ENCODE peak calls at places on chromosomes 2 and 18, in eight cellular contexts. One of them, this sample, is unnamed.

GRCh38 chr2:218982312-218983262 is 2.4 kb downstream of the FEV start:
- DNase-seq in gastrocnemius medialis: no peak
- DNase-seq in cardiac fibroblast: no peak
- DNase-seq in iPS-NIHi11: no peak
- DNase-seq in naive thymus-derived CD4-positive, alpha-beta T cell: no peak
- DNase-seq in activated naive CD8-positive, alpha-beta T cell treated with anti-CD3 and anti-CD28 coated beads, Interleukin-2, amount 50 U/mL, for 24 hours: no peak
- DNase-seq in NCI-H345: no peak
- DNase-seq in activated CD4-positive, CD25-positive, alpha-beta regulatory T cell treated with anti-CD3 and anti-CD28 coated beads, Interleukin-2, amount 50 U/mL, for 72 hours: no peak
- DNase-seq in this sample: no peak

GRCh38 chr2:238103465-238104070 is 3.4 kb downstream of the ESPNL start:
- DNase-seq in activated naive CD8-positive, alpha-beta T cell treated with anti-CD3 and anti-CD28 coated beads, Interleukin-2, amount 50 U/mL, for 24 hours: no peak
- DNase-seq in NCI-H345: no peak
- DNase-seq in gastrocnemius medialis: no peak
- DNase-seq in cardiac fibroblast: no peak
- DNase-seq in activated CD4-positive, CD25-positive, alpha-beta regulatory T cell treated with anti-CD3 and anti-CD28 coated beads, Interleukin-2, amount 50 U/mL, for 72 hours: no peak
- DNase-seq in naive thymus-derived CD4-positive, alpha-beta T cell: no peak
- DNase-seq in iPS-NIHi11: no peak
- DNase-seq in this sample: no peak

GRCh38 chr2:230691005-230691647 is 21.5 kb upstream of the CAB39 start:
- DNase-seq in cardiac fibroblast: peak; percentile 78
- DNase-seq in activated naive CD8-positive, alpha-beta T cell treated with anti-CD3 and anti-CD28 coated beads, Interleukin-2, amount 50 U/mL, for 24 hours: no peak
- DNase-seq in naive thymus-derived CD4-positive, alpha-beta T cell: no peak
- DNase-seq in activated CD4-positive, CD25-positive, alpha-beta regulatory T cell treated with anti-CD3 and anti-CD28 coated beads, Interleukin-2, amount 50 U/mL, for 72 hours: no peak
- DNase-seq in NCI-H345: no peak
- DNase-seq in iPS-NIHi11: peak; percentile 67
- DNase-seq in gastrocnemius medialis: no peak
- DNase-seq in this sample: no peak

GRCh38 chr2:160952462-160952861 is 207.8 kb upstream of the TANK start:
- DNase-seq in gastrocnemius medialis: peak; percentile 15
- DNase-seq in naive thymus-derived CD4-positive, alpha-beta T cell: no peak
- DNase-seq in NCI-H345: no peak
- DNase-seq in activated naive CD8-positive, alpha-beta T cell treated with anti-CD3 and anti-CD28 coated beads, Interleukin-2, amount 50 U/mL, for 24 hours: no peak
- DNase-seq in cardiac fibroblast: peak; percentile 35
- DNase-seq in activated CD4-positive, CD25-positive, alpha-beta regulatory T cell treated with anti-CD3 and anti-CD28 coated beads, Interleukin-2, amount 50 U/mL, for 72 hours: no peak
- DNase-seq in iPS-NIHi11: peak; percentile 32
- DNase-seq in this sample: no peak

GRCh38 chr2:43127941-43128561 is 98.4 kb downstream of the ZFP36L2 start:
- DNase-seq in activated naive CD8-positive, alpha-beta T cell treated with anti-CD3 and anti-CD28 coated beads, Interleukin-2, amount 50 U/mL, for 24 hours: peak; percentile 23
- DNase-seq in iPS-NIHi11: no peak
- DNase-seq in cardiac fibroblast: no peak
- DNase-seq in naive thymus-derived CD4-positive, alpha-beta T cell: no peak
- DNase-seq in gastrocnemius medialis: no peak
- DNase-seq in activated CD4-positive, CD25-positive, alpha-beta regulatory T cell treated with anti-CD3 and anti-CD28 coated beads, Interleukin-2, amount 50 U/mL, for 72 hours: no peak
- DNase-seq in NCI-H345: no peak
- DNase-seq in this sample: no peak

GRCh38 chr2:67876176-67876575 is 186.6 kb downstream of the C1D start:
- DNase-seq in NCI-H345: no peak
- DNase-seq in gastrocnemius medialis: no peak
- DNase-seq in iPS-NIHi11: no peak
- DNase-seq in cardiac fibroblast: no peak
- DNase-seq in activated naive CD8-positive, alpha-beta T cell treated with anti-CD3 and anti-CD28 coated beads, Interleukin-2, amount 50 U/mL, for 24 hours: no peak
- DNase-seq in naive thymus-derived CD4-positive, alpha-beta T cell: no peak
- DNase-seq in activated CD4-positive, CD25-positive, alpha-beta regulatory T cell treated with anti-CD3 and anti-CD28 coated beads, Interleukin-2, amount 50 U/mL, for 72 hours: no peak
- DNase-seq in this sample: no peak

GRCh38 chr18:9804517-9805104 is 81.2 kb upstream of the TXNDC2 start:
- DNase-seq in activated naive CD8-positive, alpha-beta T cell treated with anti-CD3 and anti-CD28 coated beads, Interleukin-2, amount 50 U/mL, for 24 hours: no peak
- DNase-seq in gastrocnemius medialis: peak; percentile 50
- DNase-seq in naive thymus-derived CD4-positive, alpha-beta T cell: no peak
- DNase-seq in iPS-NIHi11: no peak
- DNase-seq in activated CD4-positive, CD25-positive, alpha-beta regulatory T cell treated with anti-CD3 and anti-CD28 coated beads, Interleukin-2, amount 50 U/mL, for 72 hours: no peak
- DNase-seq in cardiac fibroblast: no peak
- DNase-seq in NCI-H345: peak; percentile 72
- DNase-seq in this sample: no peak

GRCh38 chr2:206392118-206392517 is 51.2 kb upstream of the ADAM23 start:
- DNase-seq in NCI-H345: peak; percentile 18
- DNase-seq in activated naive CD8-positive, alpha-beta T cell treated with anti-CD3 and anti-CD28 coated beads, Interleukin-2, amount 50 U/mL, for 24 hours: peak; percentile 13
- DNase-seq in iPS-NIHi11: peak; percentile 66
- DNase-seq in gastrocnemius medialis: no peak
- DNase-seq in cardiac fibroblast: peak; percentile 66
- DNase-seq in naive thymus-derived CD4-positive, alpha-beta T cell: no peak
- DNase-seq in activated CD4-positive, CD25-positive, alpha-beta regulatory T cell treated with anti-CD3 and anti-CD28 coated beads, Interleukin-2, amount 50 U/mL, for 72 hours: no peak
- DNase-seq in this sample: no peak

GRCh38 chr2:204664708-204665121 is 119.4 kb downstream of the PARD3B start:
- DNase-seq in NCI-H345: no peak
- DNase-seq in activated naive CD8-positive, alpha-beta T cell treated with anti-CD3 and anti-CD28 coated beads, Interleukin-2, amount 50 U/mL, for 24 hours: no peak
- DNase-seq in naive thymus-derived CD4-positive, alpha-beta T cell: no peak
- DNase-seq in gastrocnemius medialis: no peak
- DNase-seq in activated CD4-positive, CD25-positive, alpha-beta regulatory T cell treated with anti-CD3 and anti-CD28 coated beads, Interleukin-2, amount 50 U/mL, for 72 hours: no peak
- DNase-seq in cardiac fibroblast: peak; percentile 91
- DNase-seq in iPS-NIHi11: no peak
- DNase-seq in this sample: no peak

GRCh38 chr18:7982216-7982615 is 415.1 kb downstream of the PTPRM start:
- DNase-seq in activated CD4-positive, CD25-positive, alpha-beta regulatory T cell treated with anti-CD3 and anti-CD28 coated beads, Interleukin-2, amount 50 U/mL, for 72 hours: no peak
- DNase-seq in activated naive CD8-positive, alpha-beta T cell treated with anti-CD3 and anti-CD28 coated beads, Interleukin-2, amount 50 U/mL, for 24 hours: no peak
- DNase-seq in cardiac fibroblast: no peak
- DNase-seq in iPS-NIHi11: no peak
- DNase-seq in naive thymus-derived CD4-positive, alpha-beta T cell: no peak
- DNase-seq in NCI-H345: no peak
- DNase-seq in gastrocnemius medialis: no peak
- DNase-seq in this sample: no peak

GRCh38 chr18:8895987-8896619 is 190.7 kb downstream of the MTCL1 start:
- DNase-seq in naive thymus-derived CD4-positive, alpha-beta T cell: no peak
- DNase-seq in activated CD4-positive, CD25-positive, alpha-beta regulatory T cell treated with anti-CD3 and anti-CD28 coated beads, Interleukin-2, amount 50 U/mL, for 72 hours: no peak
- DNase-seq in NCI-H345: no peak
- DNase-seq in iPS-NIHi11: no peak
- DNase-seq in cardiac fibroblast: peak; percentile 75
- DNase-seq in activated naive CD8-positive, alpha-beta T cell treated with anti-CD3 and anti-CD28 coated beads, Interleukin-2, amount 50 U/mL, for 24 hours: no peak
- DNase-seq in gastrocnemius medialis: no peak
- DNase-seq in this sample: no peak

GRCh38 chr18:2570772-2571199 is 519 bp downstream of the METTL4 start:
- DNase-seq in activated naive CD8-positive, alpha-beta T cell treated with anti-CD3 and anti-CD28 coated beads, Interleukin-2, amount 50 U/mL, for 24 hours: peak; percentile 62
- DNase-seq in naive thymus-derived CD4-positive, alpha-beta T cell: no peak
- DNase-seq in iPS-NIHi11: peak; percentile 76
- DNase-seq in cardiac fibroblast: peak; percentile 73
- DNase-seq in gastrocnemius medialis: peak; percentile 63
- DNase-seq in activated CD4-positive, CD25-positive, alpha-beta regulatory T cell treated with anti-CD3 and anti-CD28 coated beads, Interleukin-2, amount 50 U/mL, for 72 hours: peak; percentile 57
- DNase-seq in NCI-H345: peak; percentile 57
- DNase-seq in this sample: peak; percentile 19

GRCh38 chr18:6757966-6758365 is 28.4 kb downstream of the ARHGAP28 start:
- DNase-seq in NCI-H345: no peak
- DNase-seq in activated naive CD8-positive, alpha-beta T cell treated with anti-CD3 and anti-CD28 coated beads, Interleukin-2, amount 50 U/mL, for 24 hours: no peak
- DNase-seq in activated CD4-positive, CD25-positive, alpha-beta regulatory T cell treated with anti-CD3 and anti-CD28 coated beads, Interleukin-2, amount 50 U/mL, for 72 hours: no peak
- DNase-seq in naive thymus-derived CD4-positive, alpha-beta T cell: no peak
- DNase-seq in cardiac fibroblast: no peak
- DNase-seq in iPS-NIHi11: no peak
- DNase-seq in gastrocnemius medialis: no peak
- DNase-seq in this sample: no peak

GRCh38 chr2:46850742-46851141 is 64.9 kb downstream of the MCFD2 start:
- DNase-seq in activated naive CD8-positive, alpha-beta T cell treated with anti-CD3 and anti-CD28 coated beads, Interleukin-2, amount 50 U/mL, for 24 hours: no peak
- DNase-seq in naive thymus-derived CD4-positive, alpha-beta T cell: no peak
- DNase-seq in gastrocnemius medialis: peak; percentile 71
- DNase-seq in activated CD4-positive, CD25-positive, alpha-beta regulatory T cell treated with anti-CD3 and anti-CD28 coated beads, Interleukin-2, amount 50 U/mL, for 72 hours: no peak
- DNase-seq in iPS-NIHi11: no peak
- DNase-seq in cardiac fibroblast: peak; percentile 92
- DNase-seq in NCI-H345: no peak
- DNase-seq in this sample: no peak

GRCh38 chr2:223109341-223109740 is 57.4 kb downstream of the KCNE4 start:
- DNase-seq in NCI-H345: no peak
- DNase-seq in iPS-NIHi11: no peak
- DNase-seq in activated naive CD8-positive, alpha-beta T cell treated with anti-CD3 and anti-CD28 coated beads, Interleukin-2, amount 50 U/mL, for 24 hours: no peak
- DNase-seq in cardiac fibroblast: peak; percentile 78
- DNase-seq in gastrocnemius medialis: no peak
- DNase-seq in activated CD4-positive, CD25-positive, alpha-beta regulatory T cell treated with anti-CD3 and anti-CD28 coated beads, Interleukin-2, amount 50 U/mL, for 72 hours: no peak
- DNase-seq in naive thymus-derived CD4-positive, alpha-beta T cell: no peak
- DNase-seq in this sample: no peak

GRCh38 chr2:43343573-43344304 is 117.3 kb upstream of the ZFP36L2 start:
- DNase-seq in cardiac fibroblast: peak; percentile 91
- DNase-seq in gastrocnemius medialis: peak; percentile 84
- DNase-seq in NCI-H345: no peak
- DNase-seq in naive thymus-derived CD4-positive, alpha-beta T cell: no peak
- DNase-seq in activated CD4-positive, CD25-positive, alpha-beta regulatory T cell treated with anti-CD3 and anti-CD28 coated beads, Interleukin-2, amount 50 U/mL, for 72 hours: no peak
- DNase-seq in iPS-NIHi11: no peak
- DNase-seq in activated naive CD8-positive, alpha-beta T cell treated with anti-CD3 and anti-CD28 coated beads, Interleukin-2, amount 50 U/mL, for 24 hours: no peak
- DNase-seq in this sample: no peak

GRCh38 chr2:134144081-134144596 is 109.7 kb upstream of the MGAT5 start:
- DNase-seq in activated CD4-positive, CD25-positive, alpha-beta regulatory T cell treated with anti-CD3 and anti-CD28 coated beads, Interleukin-2, amount 50 U/mL, for 72 hours: no peak
- DNase-seq in gastrocnemius medialis: no peak
- DNase-seq in cardiac fibroblast: no peak
- DNase-seq in NCI-H345: no peak
- DNase-seq in naive thymus-derived CD4-positive, alpha-beta T cell: no peak
- DNase-seq in iPS-NIHi11: no peak
- DNase-seq in activated naive CD8-positive, alpha-beta T cell treated with anti-CD3 and anti-CD28 coated beads, Interleukin-2, amount 50 U/mL, for 24 hours: no peak
- DNase-seq in this sample: no peak

GRCh38 chr2:51789908-51790307 is 758.0 kb upstream of the NRXN1 start:
- DNase-seq in activated naive CD8-positive, alpha-beta T cell treated with anti-CD3 and anti-CD28 coated beads, Interleukin-2, amount 50 U/mL, for 24 hours: no peak
- DNase-seq in activated CD4-positive, CD25-positive, alpha-beta regulatory T cell treated with anti-CD3 and anti-CD28 coated beads, Interleukin-2, amount 50 U/mL, for 72 hours: no peak
- DNase-seq in NCI-H345: no peak
- DNase-seq in cardiac fibroblast: peak; percentile 18
- DNase-seq in iPS-NIHi11: no peak
- DNase-seq in gastrocnemius medialis: no peak
- DNase-seq in naive thymus-derived CD4-positive, alpha-beta T cell: no peak
- DNase-seq in this sample: no peak

GRCh38 chr2:219701847-219702634 is 74.6 kb downstream of the SLC4A3 start:
- DNase-seq in naive thymus-derived CD4-positive, alpha-beta T cell: no peak
- DNase-seq in activated naive CD8-positive, alpha-beta T cell treated with anti-CD3 and anti-CD28 coated beads, Interleukin-2, amount 50 U/mL, for 24 hours: no peak
- DNase-seq in iPS-NIHi11: peak; percentile 38
- DNase-seq in cardiac fibroblast: peak; percentile 8
- DNase-seq in NCI-H345: no peak
- DNase-seq in gastrocnemius medialis: peak; percentile 38
- DNase-seq in activated CD4-positive, CD25-positive, alpha-beta regulatory T cell treated with anti-CD3 and anti-CD28 coated beads, Interleukin-2, amount 50 U/mL, for 72 hours: no peak
- DNase-seq in this sample: no peak

GRCh38 chr2:95297088-95297487 is at the start of gene KCNIP3:
- DNase-seq in activated CD4-positive, CD25-positive, alpha-beta regulatory T cell treated with anti-CD3 and anti-CD28 coated beads, Interleukin-2, amount 50 U/mL, for 72 hours: no peak
- DNase-seq in cardiac fibroblast: no peak
- DNase-seq in iPS-NIHi11: peak; percentile 80
- DNase-seq in naive thymus-derived CD4-positive, alpha-beta T cell: no peak
- DNase-seq in NCI-H345: peak; percentile 77
- DNase-seq in gastrocnemius medialis: no peak
- DNase-seq in activated naive CD8-positive, alpha-beta T cell treated with anti-CD3 and anti-CD28 coated beads, Interleukin-2, amount 50 U/mL, for 24 hours: no peak
- DNase-seq in this sample: no peak

GRCh38 chr18:69399253-69399652 is 1.4 kb upstream of the DOK6 start:
- DNase-seq in naive thymus-derived CD4-positive, alpha-beta T cell: no peak
- DNase-seq in gastrocnemius medialis: no peak
- DNase-seq in activated CD4-positive, CD25-positive, alpha-beta regulatory T cell treated with anti-CD3 and anti-CD28 coated beads, Interleukin-2, amount 50 U/mL, for 72 hours: no peak
- DNase-seq in cardiac fibroblast: no peak
- DNase-seq in activated naive CD8-positive, alpha-beta T cell treated with anti-CD3 and anti-CD28 coated beads, Interleukin-2, amount 50 U/mL, for 24 hours: no peak
- DNase-seq in NCI-H345: no peak
- DNase-seq in iPS-NIHi11: peak; percentile 31
- DNase-seq in this sample: no peak

GRCh38 chr2:201150454-201151020 is 32.4 kb upstream of the CASP10 start:
- DNase-seq in activated naive CD8-positive, alpha-beta T cell treated with anti-CD3 and anti-CD28 coated beads, Interleukin-2, amount 50 U/mL, for 24 hours: no peak
- DNase-seq in naive thymus-derived CD4-positive, alpha-beta T cell: no peak
- DNase-seq in activated CD4-positive, CD25-positive, alpha-beta regulatory T cell treated with anti-CD3 and anti-CD28 coated beads, Interleukin-2, amount 50 U/mL, for 72 hours: no peak
- DNase-seq in iPS-NIHi11: no peak
- DNase-seq in cardiac fibroblast: no peak
- DNase-seq in gastrocnemius medialis: no peak
- DNase-seq in NCI-H345: no peak
- DNase-seq in this sample: no peak

GRCh38 chr2:111898703-111899514 is 502 bp downstream of the MERTK start:
- DNase-seq in activated CD4-positive, CD25-positive, alpha-beta regulatory T cell treated with anti-CD3 and anti-CD28 coated beads, Interleukin-2, amount 50 U/mL, for 72 hours: peak; percentile 38
- DNase-seq in gastrocnemius medialis: no peak
- DNase-seq in iPS-NIHi11: no peak
- DNase-seq in activated naive CD8-positive, alpha-beta T cell treated with anti-CD3 and anti-CD28 coated beads, Interleukin-2, amount 50 U/mL, for 24 hours: peak; percentile 19
- DNase-seq in NCI-H345: no peak
- DNase-seq in cardiac fibroblast: no peak
- DNase-seq in naive thymus-derived CD4-positive, alpha-beta T cell: peak; percentile 24
- DNase-seq in this sample: no peak

GRCh38 chr2:240147911-240148587 is 7.6 kb upstream of the OTOS start:
- DNase-seq in activated CD4-positive, CD25-positive, alpha-beta regulatory T cell treated with anti-CD3 and anti-CD28 coated beads, Interleukin-2, amount 50 U/mL, for 72 hours: no peak
- DNase-seq in NCI-H345: no peak
- DNase-seq in naive thymus-derived CD4-positive, alpha-beta T cell: no peak
- DNase-seq in activated naive CD8-positive, alpha-beta T cell treated with anti-CD3 and anti-CD28 coated beads, Interleukin-2, amount 50 U/mL, for 24 hours: no peak
- DNase-seq in cardiac fibroblast: no peak
- DNase-seq in gastrocnemius medialis: no peak
- DNase-seq in iPS-NIHi11: no peak
- DNase-seq in this sample: no peak

GRCh38 chr2:103161456-103162289 is 399.8 kb downstream of the TMEM182 start:
- DNase-seq in gastrocnemius medialis: no peak
- DNase-seq in iPS-NIHi11: peak; percentile 64
- DNase-seq in cardiac fibroblast: peak; percentile 71
- DNase-seq in NCI-H345: peak; percentile 77
- DNase-seq in activated naive CD8-positive, alpha-beta T cell treated with anti-CD3 and anti-CD28 coated beads, Interleukin-2, amount 50 U/mL, for 24 hours: no peak
- DNase-seq in naive thymus-derived CD4-positive, alpha-beta T cell: no peak
- DNase-seq in activated CD4-positive, CD25-positive, alpha-beta regulatory T cell treated with anti-CD3 and anti-CD28 coated beads, Interleukin-2, amount 50 U/mL, for 72 hours: no peak
- DNase-seq in this sample: no peak

GRCh38 chr2:183665976-183666375 is 541.7 kb downstream of the NUP35 start:
- DNase-seq in NCI-H345: peak; percentile 37
- DNase-seq in activated naive CD8-positive, alpha-beta T cell treated with anti-CD3 and anti-CD28 coated beads, Interleukin-2, amount 50 U/mL, for 24 hours: no peak
- DNase-seq in naive thymus-derived CD4-positive, alpha-beta T cell: no peak
- DNase-seq in activated CD4-positive, CD25-positive, alpha-beta regulatory T cell treated with anti-CD3 and anti-CD28 coated beads, Interleukin-2, amount 50 U/mL, for 72 hours: no peak
- DNase-seq in cardiac fibroblast: peak; percentile 5
- DNase-seq in iPS-NIHi11: no peak
- DNase-seq in gastrocnemius medialis: no peak
- DNase-seq in this sample: no peak

GRCh38 chr2:161090401-161090800 is 69.8 kb upstream of the TANK start:
- DNase-seq in NCI-H345: no peak
- DNase-seq in gastrocnemius medialis: no peak
- DNase-seq in activated naive CD8-positive, alpha-beta T cell treated with anti-CD3 and anti-CD28 coated beads, Interleukin-2, amount 50 U/mL, for 24 hours: peak; percentile 18
- DNase-seq in iPS-NIHi11: peak; percentile 13
- DNase-seq in activated CD4-positive, CD25-positive, alpha-beta regulatory T cell treated with anti-CD3 and anti-CD28 coated beads, Interleukin-2, amount 50 U/mL, for 72 hours: no peak
- DNase-seq in naive thymus-derived CD4-positive, alpha-beta T cell: peak; percentile 41
- DNase-seq in cardiac fibroblast: peak; percentile 29
- DNase-seq in this sample: no peak

GRCh38 chr2:9440058-9440727 is 16.7 kb downstream of the CPSF3 start:
- DNase-seq in activated naive CD8-positive, alpha-beta T cell treated with anti-CD3 and anti-CD28 coated beads, Interleukin-2, amount 50 U/mL, for 24 hours: no peak
- DNase-seq in cardiac fibroblast: peak; percentile 84
- DNase-seq in NCI-H345: no peak
- DNase-seq in iPS-NIHi11: no peak
- DNase-seq in naive thymus-derived CD4-positive, alpha-beta T cell: no peak
- DNase-seq in gastrocnemius medialis: no peak
- DNase-seq in activated CD4-positive, CD25-positive, alpha-beta regulatory T cell treated with anti-CD3 and anti-CD28 coated beads, Interleukin-2, amount 50 U/mL, for 72 hours: no peak
- DNase-seq in this sample: no peak

GRCh38 chr18:41311571-41312240 is 643.3 kb upstream of the PIK3C3 start:
- DNase-seq in iPS-NIHi11: peak; percentile 16
- DNase-seq in activated CD4-positive, CD25-positive, alpha-beta regulatory T cell treated with anti-CD3 and anti-CD28 coated beads, Interleukin-2, amount 50 U/mL, for 72 hours: no peak
- DNase-seq in gastrocnemius medialis: no peak
- DNase-seq in naive thymus-derived CD4-positive, alpha-beta T cell: no peak
- DNase-seq in NCI-H345: no peak
- DNase-seq in cardiac fibroblast: no peak
- DNase-seq in activated naive CD8-positive, alpha-beta T cell treated with anti-CD3 and anti-CD28 coated beads, Interleukin-2, amount 50 U/mL, for 24 hours: no peak
- DNase-seq in this sample: no peak